ENCODE peak calls at places on chromosomes 11 and 22, in six cellular contexts. X is GM23338, C is neural progenitor cell, S is HCT116, U is PC-3, P is hepatocyte. J is an unnamed sample. For H3K36me3, the result is how much of the 10 kb centered on the place peaks cover.

GRCh38 chr22:36770116-36770945 is 5.6 kb downstream of the IFT27 start:
- DNase-seq in P (no peak), S (no peak), C (peak), U (no peak), X (peak), J (no peak)

GRCh38 chr11:73286240-73286810 is 14.2 kb downstream of the P2RY6 start:
- DNase-seq in C (no peak), S (no peak), P (no peak), X (peak), U (no peak), J (no peak)

GRCh38 chr11:103370076-103370475 is 260.9 kb downstream of the DYNC2H1 start:
- DNase-seq in S (no peak), C (no peak), U (no peak), P (no peak), X (no peak), J (no peak)

GRCh38 chr11:109960831-109961230 is 132.4 kb upstream of the ZC3H12C start:
- DNase-seq in S (no peak), C (peak), U (no peak), P (peak), X (peak), J (no peak)

GRCh38 chr22:40031766-40032470 is 37.2 kb downstream of the FAM83F start:
- DNase-seq in C (no peak), X (no peak), S (no peak), U (no peak), P (no peak), J (no peak)

GRCh38 chr22:30606455-30607299 is at the start of gene TCN2:
- DNase-seq in P (peak), S (no peak), U (peak), C (peak), X (peak), J (no peak)

GRCh38 chr22:20175597-20175900 is 24.7 kb upstream of the CCDC188 start:
- DNase-seq in P (no peak), S (no peak), C (no peak), U (no peak), X (no peak), J (no peak)

GRCh38 chr22:24400726-24401596 is 26.4 kb upstream of the ADORA2A start:
- DNase-seq in P (no peak), S (no peak), U (no peak), C (no peak), X (no peak), J (peak)

GRCh38 chr11:134598368-134598767 is 186.3 kb upstream of the B3GAT1 start:
- DNase-seq in S (no peak), X (no peak), C (no peak), U (no peak), P (no peak), J (no peak)

GRCh38 chr11:45333023-45333422 is 46.9 kb upstream of the SYT13 start:
- DNase-seq in C (no peak), U (no peak), X (no peak), S (no peak), P (no peak), J (no peak)

GRCh38 chr11:61141601-61142028 is 19.6 kb downstream of the VPS37C start:
- DNase-seq in C (no peak), U (no peak), S (no peak), P (peak), X (peak), J (peak)

GRCh38 chr11:2317354-2318050 is 15.7 kb downstream of the TSPAN32 start:
- DNase-seq in U (no peak), C (no peak), X (no peak), P (no peak), S (no peak), J (no peak)
- TF ChIP-seq EZH2phosphoT487 in U (no peak), C (no peak), X (no peak), P (no peak), S (no peak), J (no peak)

DNA sequence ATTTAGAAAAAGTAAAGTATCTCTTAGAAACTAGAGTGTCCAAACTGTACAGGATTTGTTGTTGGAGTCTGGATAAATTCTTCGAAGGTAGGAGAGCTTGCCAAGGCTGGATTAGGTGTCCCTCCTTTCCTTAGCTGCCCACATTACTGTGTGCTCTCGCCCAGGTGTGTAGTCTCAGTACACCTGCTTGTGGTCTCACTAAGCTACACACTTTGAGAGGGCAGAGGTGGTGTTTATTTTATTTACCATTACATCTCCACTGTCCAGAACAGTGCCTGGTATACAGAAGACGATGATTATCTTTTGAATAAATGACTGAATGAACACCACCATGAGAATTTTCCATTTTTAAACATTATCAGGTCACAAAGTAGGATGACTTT is 36.5 kb downstream of the VSIG10L2 start:
- DNase-seq in U (no peak), S (no peak), C (no peak), P (no peak), X (no peak), J (no peak)
- H3K36me3 ChIP-seq in U (under half), S (under half), C (under half), P (under half), X (under half), J (under half)

DNA sequence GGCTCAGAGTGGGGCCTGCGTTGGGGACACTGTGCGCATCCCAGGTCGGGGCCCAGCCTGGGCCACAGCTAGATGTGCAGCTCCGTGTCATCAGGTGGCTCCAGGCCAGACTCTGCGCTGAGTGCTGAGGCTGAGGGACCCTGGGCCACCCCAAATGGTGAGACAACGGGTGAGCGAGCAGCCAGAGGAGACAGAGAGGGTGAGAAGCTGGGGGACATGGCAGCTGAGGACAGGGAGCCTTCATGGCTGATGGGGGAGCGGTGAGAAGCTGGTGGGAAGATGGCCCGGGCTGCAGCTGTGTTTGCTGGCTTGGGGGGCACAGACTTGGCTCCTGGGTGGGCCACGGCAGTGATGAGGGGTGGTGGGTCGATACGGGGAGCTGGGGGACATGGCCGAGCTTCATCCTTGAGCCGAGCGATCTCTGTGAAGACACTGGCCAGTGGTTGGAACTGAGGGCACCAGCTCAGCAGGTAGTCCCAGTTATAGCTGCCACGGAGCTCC is 2.5 kb upstream of the TPP1 start:
- DNase-seq in S (no peak), X (no peak), P (no peak), C (no peak), U (no peak), J (no peak)
- H2AFZ ChIP-seq in S (no peak), X (no peak), P (no peak), C (no peak), U (no peak), J (no peak)

GRCh38 chr22:48692734-48693376 is 1134.8 kb downstream of the BRD1 start:
- DNase-seq in P (no peak), C (no peak), X (no peak), U (no peak), S (no peak), J (no peak)

GRCh38 chr22:48691431-48691851 is 1136.2 kb downstream of the BRD1 start:
- DNase-seq in P (no peak), X (no peak), S (no peak), C (no peak), U (no peak), J (no peak)

GRCh38 chr22:48694296-48694883 is 1133.3 kb downstream of the BRD1 start:
- DNase-seq in X (no peak), P (no peak), C (no peak), U (no peak), S (no peak), J (no peak)

GRCh38 chr22:48695251-48695650 is 1132.4 kb downstream of the BRD1 start:
- DNase-seq in C (no peak), S (no peak), P (no peak), X (no peak), U (no peak), J (no peak)

DNA sequence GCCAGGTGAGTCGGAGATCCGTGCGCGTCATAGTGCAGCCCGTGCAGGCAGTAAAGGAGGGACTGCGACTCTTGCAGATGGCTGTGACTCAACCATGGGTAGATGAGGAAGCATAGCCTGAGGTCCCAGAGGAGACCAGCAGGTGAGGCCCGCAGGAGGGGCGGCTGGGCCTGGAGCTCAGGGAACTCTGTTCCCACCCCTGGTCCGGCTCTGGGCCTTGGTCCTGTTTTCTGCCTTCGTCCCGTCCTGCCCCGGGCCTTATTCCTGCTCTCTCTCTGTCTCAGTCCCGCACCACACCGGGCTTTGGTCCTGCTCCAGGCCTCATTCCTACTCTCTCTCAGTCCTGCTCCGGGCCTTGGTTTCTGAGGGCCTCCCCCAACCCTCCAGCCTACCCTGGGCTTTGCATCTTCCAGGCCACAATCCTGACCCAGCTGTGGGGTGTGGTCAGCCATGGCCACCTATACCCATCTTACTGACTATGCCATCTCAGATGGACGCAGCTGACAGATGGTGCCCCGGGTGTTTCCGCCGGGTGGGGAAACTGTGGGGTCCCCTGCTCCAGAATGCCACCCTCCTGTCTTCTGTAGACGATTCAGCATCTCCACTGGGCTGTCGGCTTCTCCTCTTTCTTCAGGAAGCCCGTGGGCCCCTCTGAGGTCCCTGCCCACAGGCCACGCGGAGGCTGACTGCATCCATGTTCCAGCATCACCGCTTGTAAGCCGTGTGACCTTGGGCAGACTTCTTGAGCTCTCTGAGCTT is 1134.1 kb downstream of the BRD1 start:
- DNase-seq in S (no peak), X (no peak), C (no peak), P (no peak), U (no peak), J (no peak)
- TF ChIP-seq EZH2phosphoT487 in S (no peak), X (no peak), C (no peak), P (no peak), U (no peak), J (no peak)

GRCh38 chr22:46290121-46290842 is 6.4 kb upstream of the GTSE1 start:
- DNase-seq in S (no peak), U (no peak), X (no peak), P (no peak), C (no peak), J (no peak)
- H3K36me3 ChIP-seq in S (under half), U (under half), X (under half), P (under half), C (under half), J (under half)

DNA sequence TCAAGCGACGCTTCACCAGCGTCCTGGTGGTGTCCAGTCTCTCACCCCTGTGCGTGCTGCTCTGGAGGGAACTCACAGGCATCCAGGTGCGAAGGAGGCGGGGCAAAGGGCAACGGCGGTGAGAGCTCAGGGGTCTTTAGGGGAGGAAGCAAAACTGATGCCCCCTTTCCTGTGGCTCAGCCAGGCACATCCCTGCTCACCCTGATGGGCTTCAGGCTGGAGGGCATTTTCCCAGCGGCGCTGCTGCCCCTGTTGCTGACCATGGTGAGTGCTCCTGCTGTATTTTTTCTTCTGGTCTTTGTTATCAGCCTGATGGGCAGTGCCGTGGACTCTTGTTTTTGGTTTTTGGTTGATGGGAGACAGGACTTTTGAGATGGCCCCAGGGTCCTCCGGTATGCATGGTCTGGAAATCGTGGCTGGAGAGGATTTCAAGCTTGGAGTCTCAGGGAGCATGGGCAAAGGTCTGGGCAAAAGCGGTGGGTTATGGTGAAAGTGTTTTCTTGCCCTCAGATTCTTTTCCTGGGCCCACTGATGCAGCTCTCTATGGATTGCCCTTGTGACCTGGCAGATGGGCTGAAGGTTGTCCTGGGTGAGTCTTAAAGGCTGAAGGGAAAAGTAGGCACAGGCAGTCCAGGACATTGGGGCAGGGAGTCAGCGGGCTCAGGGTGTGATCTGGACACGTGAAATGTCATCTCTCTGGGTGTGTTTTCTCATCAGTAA is 695 bp downstream of the RCE1 start:
- DNase-seq in S (no peak), U (no peak), X (no peak), C (no peak), P (no peak), J (no peak)
- H2AFZ ChIP-seq in S (no peak), U (peak), X (peak), C (peak), P (peak), J (peak)

GRCh38 chr11:128757235-128757711 is 63.4 kb downstream of the FLI1 start:
- DNase-seq in C (no peak), X (peak), S (peak), U (peak), P (no peak), J (peak)
- TF ChIP-seq EZH2phosphoT487 in C (no peak), X (no peak), S (no peak), U (no peak), P (no peak), J (no peak)

GRCh38 chr11:6626971-6627761 is 7.9 kb upstream of the TPP1 start:
- DNase-seq in P (no peak), C (no peak), U (no peak), S (no peak), X (no peak), J (no peak)
- H3K36me3 ChIP-seq in P (under half), C (under half), U (under half), S (under half), X (under half), J (under half)

DNA sequence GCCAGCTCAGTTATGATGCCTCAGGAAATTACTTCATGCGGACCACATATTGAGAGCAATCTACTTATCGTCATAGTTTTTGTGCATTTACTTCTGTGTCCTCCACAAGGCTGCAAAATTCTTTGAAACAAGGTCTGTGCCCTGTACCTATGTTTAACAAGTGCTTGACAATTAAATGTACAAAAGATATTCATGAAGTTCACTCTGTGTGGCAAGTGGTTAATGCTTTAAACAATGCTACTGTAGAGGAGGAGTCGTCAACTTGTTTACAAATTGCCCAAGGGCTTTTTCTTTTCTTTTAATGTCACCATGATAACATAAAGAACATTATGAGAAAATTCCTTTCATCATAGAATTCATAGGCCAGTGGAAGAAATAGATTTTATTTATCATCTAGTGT is 871.5 kb upstream of the CCDC90B start:
- DNase-seq in P (no peak), U (no peak), C (no peak), X (no peak), S (no peak), J (no peak)
- H2AFZ ChIP-seq in P (no peak), U (no peak), C (no peak), X (no peak), S (no peak), J (no peak)